ENCODE peak calls at places on chromosome 21, in eight cellular contexts. I, Z, H, N, A, L, W and S are unnamed samples.

GRCh38 chr21:31340499-31340898 is 3.6 kb downstream of the TIAM1 start:
- DNase-seq in I (no peak), Z (no peak), H (no peak), N (no peak), A (no peak), L (no peak), W (no peak), S (no peak)

GRCh38 chr21:18548249-18548648 is 144.7 kb upstream of the TMPRSS15 start:
- DNase-seq in I (no peak), Z (no peak), H (no peak), N (no peak), A (no peak), L (no peak), W (no peak), S (no peak)

GRCh38 chr21:39110431-39110830 is 72.8 kb downstream of the PSMG1 start:
- DNase-seq in I (no peak), Z (no peak), H (no peak), N (peak), A (no peak), L (no peak), W (no peak), S (no peak)

GRCh38 chr21:25512095-25513086 is 94.9 kb downstream of the MRPL39 start:
- DNase-seq in I (peak), Z (no peak), H (no peak), N (no peak), A (no peak), L (no peak), W (no peak), S (no peak)

GRCh38 chr21:18369115-18369514 is 34.5 kb downstream of the TMPRSS15 start:
- DNase-seq in I (no peak), Z (no peak), H (no peak), N (no peak), A (no peak), L (no peak), W (no peak), S (no peak)

GRCh38 chr21:16768096-16768495 is 744.7 kb upstream of the CXADR start:
- DNase-seq in I (no peak), Z (no peak), H (no peak), N (no peak), A (no peak), L (no peak), W (no peak), S (no peak)

GRCh38 chr21:39669976-39670671 is 57.4 kb downstream of the B3GALT5 start:
- DNase-seq in I (no peak), Z (no peak), H (no peak), N (no peak), A (no peak), L (no peak), W (no peak), S (no peak)

GRCh38 chr21:45496151-45496967 is 45.9 kb downstream of the SLC19A1 start:
- DNase-seq in I (no peak), Z (no peak), H (no peak), N (no peak), A (no peak), L (peak), W (no peak), S (no peak)

GRCh38 chr21:39451332-39452206 is at the start of gene SH3BGR:
- DNase-seq in I (peak), Z (peak), H (peak), N (no peak), A (peak), L (peak), W (peak), S (no peak)

GRCh38 chr21:45085700-45086099 is 11.3 kb downstream of the ADARB1 start:
- DNase-seq in I (no peak), Z (no peak), H (no peak), N (no peak), A (no peak), L (no peak), W (no peak), S (no peak)

GRCh38 chr21:28624626-28625025 is 368.1 kb downstream of the LTN1 start:
- DNase-seq in I (no peak), Z (no peak), H (no peak), N (no peak), A (peak), L (no peak), W (no peak), S (no peak)

GRCh38 chr21:24840287-24840686 is 767.0 kb downstream of the MRPL39 start:
- DNase-seq in I (no peak), Z (no peak), H (no peak), N (no peak), A (no peak), L (no peak), W (no peak), S (no peak)

GRCh38 chr21:25709684-25710265 is 24.9 kb downstream of the ATP5PF start:
- DNase-seq in I (no peak), Z (no peak), H (no peak), N (no peak), A (no peak), L (no peak), W (no peak), S (no peak)

GRCh38 chr21:26961704-26962103 is 5.2 kb downstream of the ADAMTS5 start:
- DNase-seq in I (no peak), Z (peak), H (no peak), N (no peak), A (no peak), L (no peak), W (no peak), S (no peak)

GRCh38 chr21:21463456-21463855 is 465.2 kb downstream of the NCAM2 start:
- DNase-seq in I (no peak), Z (no peak), H (no peak), N (no peak), A (no peak), L (no peak), W (no peak), S (no peak)

DNA sequence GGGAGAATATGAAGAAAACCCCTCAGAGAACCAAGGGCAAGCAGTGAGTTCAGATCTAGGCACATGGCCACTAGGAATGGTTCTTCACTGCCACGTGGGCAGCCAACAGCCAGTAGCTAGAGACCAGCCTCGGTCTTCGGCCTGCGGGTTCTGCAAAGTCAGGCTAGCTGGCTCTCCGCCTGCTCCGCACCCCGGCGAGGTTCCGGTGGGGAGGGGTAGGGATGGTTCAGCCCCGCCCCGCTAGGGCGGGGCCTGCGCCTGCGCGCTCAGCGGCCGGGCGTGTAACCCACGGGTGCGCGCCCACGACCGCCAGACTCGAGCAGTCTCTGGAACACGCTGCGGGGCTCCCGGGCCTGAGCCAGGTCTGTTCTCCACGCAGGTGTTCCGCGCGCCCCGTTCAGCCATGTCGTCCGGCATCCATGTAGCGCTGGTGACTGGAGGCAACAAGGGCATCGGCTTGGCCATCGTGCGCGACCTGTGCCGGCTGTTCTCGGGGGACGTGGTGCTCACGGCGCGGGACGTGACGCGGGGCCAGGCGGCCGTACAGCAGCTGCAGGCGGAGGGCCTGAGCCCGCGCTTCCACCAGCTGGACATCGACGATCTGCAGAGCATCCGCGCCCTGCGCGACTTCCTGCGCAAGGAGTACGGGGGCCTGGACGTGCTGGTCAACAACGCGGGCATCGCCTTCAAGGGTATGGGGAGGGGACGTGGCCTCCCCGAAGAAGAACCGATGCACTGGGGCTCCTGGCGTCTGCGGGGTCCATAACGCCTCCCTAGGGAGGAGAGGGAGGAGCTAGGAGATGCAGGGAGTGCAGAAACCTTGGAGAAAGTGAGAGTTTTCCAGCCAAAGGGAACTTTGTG is at the start of gene CBR1:
- DNase-seq in I (peak), Z (peak), H (peak), N (peak), A (peak), L (peak), W (peak), S (peak)
- TF ChIP-seq POLR2A in I (peak), Z (peak), H (no peak), N (no peak), A (peak), L (peak), W (peak), S (peak)

GRCh38 chr21:37749132-37749531 is 167.1 kb downstream of the KCNJ6 start:
- DNase-seq in I (no peak), Z (no peak), H (no peak), N (no peak), A (no peak), L (no peak), W (no peak), S (no peak)

GRCh38 chr21:37751268-37751975 is 164.8 kb downstream of the KCNJ6 start:
- DNase-seq in I (no peak), Z (no peak), H (no peak), N (peak), A (no peak), L (no peak), W (no peak), S (no peak)

GRCh38 chr21:37753122-37753599 is 163.1 kb downstream of the KCNJ6 start:
- DNase-seq in I (no peak), Z (no peak), H (no peak), N (no peak), A (no peak), L (no peak), W (no peak), S (no peak)

GRCh38 chr21:37746849-37747248 is 169.4 kb downstream of the KCNJ6 start:
- DNase-seq in I (no peak), Z (no peak), H (no peak), N (no peak), A (no peak), L (no peak), W (no peak), S (no peak)

GRCh38 chr21:37748351-37748750 is 167.9 kb downstream of the KCNJ6 start:
- DNase-seq in I (no peak), Z (no peak), H (no peak), N (no peak), A (no peak), L (no peak), W (no peak), S (no peak)
- H3K4me3 ChIP-seq in I (no peak), Z (no peak), H (no peak), N (no peak), A (no peak), L (no peak), W (no peak), S (no peak)

GRCh38 chr21:41506526-41507520 is 1.1 kb downstream of the TMPRSS2 start:
- DNase-seq in I (no peak), Z (no peak), H (no peak), N (no peak), A (peak), L (no peak), W (no peak), S (no peak)

GRCh38 chr21:41501919-41502318 is 6.0 kb downstream of the TMPRSS2 start:
- DNase-seq in I (no peak), Z (no peak), H (no peak), N (no peak), A (no peak), L (no peak), W (no peak), S (no peak)

GRCh38 chr21:41503331-41503730 is 4.6 kb downstream of the TMPRSS2 start:
- DNase-seq in I (no peak), Z (no peak), H (no peak), N (no peak), A (no peak), L (no peak), W (no peak), S (no peak)

GRCh38 chr21:41506005-41506404 is 2.0 kb downstream of the TMPRSS2 start:
- DNase-seq in I (no peak), Z (no peak), H (no peak), N (no peak), A (peak), L (no peak), W (no peak), S (no peak)

DNA sequence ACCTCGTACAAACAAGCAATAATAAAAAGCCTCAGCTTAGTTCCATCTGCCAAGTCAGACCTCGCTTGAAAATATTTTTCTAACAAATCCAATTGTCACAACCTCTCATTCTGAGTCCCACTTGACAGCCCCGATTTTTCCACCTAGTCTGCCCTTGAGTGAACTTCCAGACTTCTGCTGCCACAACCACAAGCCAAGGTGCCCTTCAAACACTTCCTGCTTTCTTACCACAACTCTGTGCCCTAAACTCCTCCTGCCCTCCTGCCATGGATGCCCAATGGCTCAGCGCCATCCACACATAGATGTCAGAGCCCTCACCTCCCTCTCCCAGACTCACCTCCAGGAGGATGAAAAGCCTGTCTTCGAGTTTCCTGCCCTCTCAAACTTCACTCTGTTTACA is 3.9 kb downstream of the TMPRSS2 start:
- DNase-seq in I (no peak), Z (no peak), H (no peak), N (no peak), A (no peak), L (no peak), W (no peak), S (no peak)
- TF ChIP-seq POLR2A in I (no peak), Z (no peak), H (no peak), N (no peak), A (no peak), L (no peak), W (no peak), S (no peak)

GRCh38 chr21:35615325-35615724 is 445.0 kb downstream of the SETD4 start:
- DNase-seq in I (no peak), Z (no peak), H (no peak), N (no peak), A (no peak), L (no peak), W (no peak), S (no peak)
- H3K4me3 ChIP-seq in I (no peak), Z (no peak), H (no peak), N (no peak), A (no peak), L (no peak), W (no peak), S (no peak)

GRCh38 chr21:37073417-37074194 is 552 bp downstream of the TTC3 start:
- DNase-seq in I (peak), Z (no peak), H (peak), N (peak), A (peak), L (peak), W (peak), S (no peak)
- TF ChIP-seq POLR2A in I (no peak), Z (no peak), H (no peak), N (peak), A (peak), L (no peak), W (peak), S (no peak)

GRCh38 chr21:33069994-33070811 is at the start of gene OLIG1:
- DNase-seq in I (no peak), Z (no peak), H (no peak), N (peak), A (peak), L (no peak), W (peak), S (no peak)

GRCh38 chr21:33069243-33069642 is 698 bp upstream of the OLIG1 start:
- DNase-seq in I (no peak), Z (no peak), H (no peak), N (no peak), A (no peak), L (no peak), W (no peak), S (no peak)

GRCh38 chr21:33071878-33072306 is 2.0 kb downstream of the OLIG1 start:
- DNase-seq in I (no peak), Z (no peak), H (no peak), N (peak), A (no peak), L (no peak), W (no peak), S (no peak)

GRCh38 chr21:33069645-33069993 is 322 bp upstream of the OLIG1 start:
- DNase-seq in I (no peak), Z (no peak), H (no peak), N (no peak), A (no peak), L (no peak), W (no peak), S (no peak)

DNA sequence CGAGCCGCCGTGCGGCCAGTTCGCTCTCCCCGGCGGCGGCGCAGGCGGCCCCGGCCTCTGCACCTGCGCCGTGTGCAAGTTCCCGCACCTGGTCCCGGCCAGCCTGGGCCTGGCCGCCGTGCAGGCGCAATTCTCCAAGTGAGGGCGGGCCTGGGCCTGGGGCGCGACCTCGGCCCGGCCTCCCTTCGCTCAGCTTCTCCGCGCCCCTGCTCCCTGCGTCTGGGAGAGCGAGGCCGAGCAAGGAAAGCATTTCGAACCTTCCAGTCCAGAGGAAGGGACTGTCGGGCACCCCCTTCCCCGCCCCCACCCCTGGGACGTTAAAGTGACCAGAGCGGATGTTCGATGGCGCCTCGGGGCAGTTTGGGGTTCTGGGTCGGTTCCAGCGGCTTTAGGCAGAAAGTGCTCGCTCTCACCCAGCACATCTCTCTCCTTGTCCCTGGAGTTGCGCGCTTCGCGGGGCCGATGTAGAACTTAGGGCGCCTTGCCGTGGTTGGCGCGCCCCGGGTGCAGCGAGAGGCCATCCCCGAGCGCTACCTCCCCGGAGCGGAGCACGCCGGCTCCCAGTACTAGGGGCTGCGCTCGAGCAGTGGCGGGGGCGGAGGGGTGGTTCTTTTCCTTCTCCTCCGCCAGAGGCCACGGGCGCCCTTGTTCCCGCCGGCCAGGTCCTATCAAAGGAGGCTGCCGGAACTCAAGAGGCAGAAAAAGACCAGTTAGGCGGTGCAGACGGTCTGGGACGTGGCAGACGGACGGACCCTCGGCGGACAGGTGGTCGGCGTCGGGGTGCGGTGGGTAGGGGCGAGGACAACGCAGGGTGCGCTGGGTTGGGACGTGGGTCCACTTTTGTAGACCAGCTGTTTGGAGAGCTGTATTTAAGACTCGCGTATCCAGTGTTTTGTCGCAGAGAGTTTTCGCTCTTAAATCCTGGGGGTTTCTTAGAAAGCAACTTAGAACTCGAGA is 1.3 kb downstream of the OLIG1 start:
- DNase-seq in I (no peak), Z (no peak), H (no peak), N (no peak), A (no peak), L (no peak), W (no peak), S (no peak)
- H3K4me3 ChIP-seq in I (peak), Z (peak), H (peak), N (no peak), A (no peak), L (no peak), W (peak), S (peak)

DNA sequence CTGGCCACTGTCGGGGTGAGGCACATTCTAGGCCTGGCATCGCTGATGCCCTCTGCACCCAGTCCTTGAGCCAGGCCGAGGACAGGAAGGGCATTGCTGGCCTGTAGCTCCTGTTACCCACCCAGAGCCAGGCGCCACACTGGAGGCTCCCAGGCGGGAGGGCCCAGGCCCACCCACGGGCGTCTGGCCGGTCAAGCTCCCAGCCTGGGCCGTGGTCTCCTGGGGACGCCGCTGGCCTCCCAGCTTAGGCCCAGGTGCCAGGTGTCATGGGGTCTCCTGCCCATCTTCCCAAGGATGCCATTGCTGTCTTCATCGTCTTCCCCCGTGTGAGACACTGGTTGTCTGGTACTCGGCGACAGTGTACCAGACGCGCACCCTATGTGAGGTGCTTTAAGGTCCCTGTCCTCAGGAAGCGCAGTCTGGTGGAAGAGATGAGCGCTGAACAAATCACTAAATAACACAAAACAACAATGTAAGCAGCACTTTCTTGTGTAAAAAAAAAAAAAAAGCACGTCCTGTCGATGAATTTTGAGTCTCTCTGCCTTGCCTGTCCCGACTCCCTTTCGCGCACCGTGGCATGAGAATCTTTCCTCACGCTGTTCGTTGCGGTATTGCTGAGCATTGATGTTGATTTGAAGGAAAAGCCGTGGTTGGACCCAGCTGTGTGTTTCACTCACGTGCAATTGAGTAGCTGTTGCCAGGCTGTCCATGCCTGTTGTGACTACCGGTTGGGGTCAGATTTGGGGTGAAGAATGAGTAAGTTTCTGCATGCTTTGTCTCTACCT is 27.0 kb upstream of the TRAPPC10 start:
- DNase-seq in I (no peak), Z (no peak), H (no peak), N (peak), A (no peak), L (no peak), W (no peak), S (no peak)
- TF ChIP-seq POLR2A in I (no peak), Z (no peak), H (no peak), N (no peak), A (no peak), L (no peak), W (no peak), S (no peak)